ENCODE peak calls at places on chromosomes 5 and 9, in seven cellular contexts. One of them, this sample, is unnamed.

GRCh38 chr5:67960939-67961338 is 254.6 kb upstream of the PIK3R1 start:
- DNase-seq in K562: no peak
- DNase-seq in esophagus squamous epithelium: no peak
- DNase-seq in heart left ventricle: no peak
- DNase-seq in cardiac muscle cell: no peak
- DNase-seq in mammary epithelial cell: peak; percentile 70
- DNase-seq in HCT116: no peak
- DNase-seq in this sample: no peak

GRCh38 chr5:174313615-174314014 is 268.1 kb downstream of the NSG2 start:
- DNase-seq in HCT116: no peak
- DNase-seq in heart left ventricle: no peak
- DNase-seq in esophagus squamous epithelium: no peak
- DNase-seq in mammary epithelial cell: no peak
- DNase-seq in cardiac muscle cell: no peak
- DNase-seq in K562: no peak
- DNase-seq in this sample: no peak

GRCh38 chr5:72063219-72063819 is 44.0 kb upstream of the MAP1B start:
- DNase-seq in mammary epithelial cell: peak; percentile 8
- DNase-seq in esophagus squamous epithelium: no peak
- DNase-seq in heart left ventricle: no peak
- DNase-seq in cardiac muscle cell: peak; percentile 56
- DNase-seq in K562: peak; percentile 46
- DNase-seq in HCT116: no peak
- DNase-seq in this sample: no peak

GRCh38 chr5:172724658-172725183 is 46.3 kb downstream of the DUSP1 start:
- DNase-seq in HCT116: no peak
- DNase-seq in cardiac muscle cell: no peak
- DNase-seq in esophagus squamous epithelium: no peak
- DNase-seq in mammary epithelial cell: no peak
- DNase-seq in heart left ventricle: no peak
- DNase-seq in K562: no peak
- DNase-seq in this sample: no peak

GRCh38 chr5:179371681-179372675 is 26.7 kb upstream of the ADAMTS2 start:
- DNase-seq in mammary epithelial cell: no peak
- DNase-seq in heart left ventricle: no peak
- DNase-seq in HCT116: no peak
- DNase-seq in esophagus squamous epithelium: no peak
- DNase-seq in cardiac muscle cell: no peak
- DNase-seq in K562: no peak
- DNase-seq in this sample: no peak

GRCh38 chr9:108759399-108759798 is 96.4 kb downstream of the ACTL7B start:
- DNase-seq in heart left ventricle: no peak
- DNase-seq in mammary epithelial cell: no peak
- DNase-seq in cardiac muscle cell: no peak
- DNase-seq in K562: no peak
- DNase-seq in esophagus squamous epithelium: no peak
- DNase-seq in HCT116: no peak
- DNase-seq in this sample: no peak

GRCh38 chr5:169299146-169299545 is 1.8 kb downstream of the SLIT3 start:
- DNase-seq in esophagus squamous epithelium: no peak
- DNase-seq in HCT116: no peak
- DNase-seq in K562: no peak
- DNase-seq in mammary epithelial cell: peak; percentile 10
- DNase-seq in cardiac muscle cell: no peak
- DNase-seq in heart left ventricle: no peak
- DNase-seq in this sample: no peak

GRCh38 chr5:19630875-19631274 is 357.1 kb downstream of the CDH18 start:
- DNase-seq in K562: no peak
- DNase-seq in mammary epithelial cell: no peak
- DNase-seq in cardiac muscle cell: no peak
- DNase-seq in heart left ventricle: no peak
- DNase-seq in HCT116: no peak
- DNase-seq in esophagus squamous epithelium: no peak
- DNase-seq in this sample: no peak

GRCh38 chr5:170431571-170431970 is 42.4 kb upstream of the KCNMB1 start:
- DNase-seq in esophagus squamous epithelium: no peak
- DNase-seq in cardiac muscle cell: no peak
- DNase-seq in mammary epithelial cell: no peak
- DNase-seq in HCT116: no peak
- DNase-seq in heart left ventricle: no peak
- DNase-seq in K562: no peak
- DNase-seq in this sample: no peak

GRCh38 chr9:117314021-117314420 is 100.8 kb downstream of the ASTN2 start:
- DNase-seq in HCT116: no peak
- DNase-seq in K562: no peak
- DNase-seq in esophagus squamous epithelium: no peak
- DNase-seq in heart left ventricle: no peak
- DNase-seq in mammary epithelial cell: no peak
- DNase-seq in cardiac muscle cell: no peak
- DNase-seq in this sample: no peak

GRCh38 chr5:129474544-129474943 is 14.4 kb downstream of the ADAMTS19 start:
- DNase-seq in cardiac muscle cell: peak; percentile 34
- DNase-seq in K562: no peak
- DNase-seq in HCT116: no peak
- DNase-seq in heart left ventricle: no peak
- DNase-seq in mammary epithelial cell: no peak
- DNase-seq in esophagus squamous epithelium: no peak
- DNase-seq in this sample: no peak

GRCh38 chr9:96818535-96818934 is 35.8 kb downstream of the ZNF782 start:
- DNase-seq in cardiac muscle cell: no peak
- DNase-seq in esophagus squamous epithelium: no peak
- DNase-seq in mammary epithelial cell: peak; percentile 17
- DNase-seq in K562: no peak
- DNase-seq in heart left ventricle: no peak
- DNase-seq in HCT116: no peak
- DNase-seq in this sample: no peak

GRCh38 chr9:123174079-123174478 is 94.3 kb downstream of the STRBP start:
- DNase-seq in K562: no peak
- DNase-seq in cardiac muscle cell: no peak
- DNase-seq in esophagus squamous epithelium: no peak
- DNase-seq in heart left ventricle: no peak
- DNase-seq in HCT116: no peak
- DNase-seq in mammary epithelial cell: no peak
- DNase-seq in this sample: no peak

GRCh38 chr5:119009131-119009530 is 20.8 kb upstream of the DTWD2 start:
- DNase-seq in cardiac muscle cell: no peak
- DNase-seq in heart left ventricle: no peak
- DNase-seq in mammary epithelial cell: no peak
- DNase-seq in esophagus squamous epithelium: no peak
- DNase-seq in HCT116: no peak
- DNase-seq in K562: no peak
- DNase-seq in this sample: no peak

GRCh38 chr9:5455181-5455580 is 4.8 kb downstream of the CD274 start:
- DNase-seq in K562: no peak
- DNase-seq in mammary epithelial cell: peak; percentile 89
- DNase-seq in heart left ventricle: no peak
- DNase-seq in esophagus squamous epithelium: no peak
- DNase-seq in HCT116: no peak
- DNase-seq in cardiac muscle cell: peak; percentile 51
- DNase-seq in this sample: no peak

GRCh38 chr5:54535149-54535844 is 17.7 kb downstream of the SNX18 start:
- DNase-seq in mammary epithelial cell: no peak
- DNase-seq in K562: no peak
- DNase-seq in esophagus squamous epithelium: no peak
- DNase-seq in HCT116: no peak
- DNase-seq in cardiac muscle cell: no peak
- DNase-seq in heart left ventricle: no peak
- DNase-seq in this sample: no peak

GRCh38 chr9:15144567-15145174 is 162.3 kb downstream of the TTC39B start:
- DNase-seq in mammary epithelial cell: peak; percentile 70
- DNase-seq in HCT116: peak; percentile 8
- DNase-seq in esophagus squamous epithelium: no peak
- DNase-seq in K562: no peak
- DNase-seq in cardiac muscle cell: peak; percentile 36
- DNase-seq in heart left ventricle: no peak
- DNase-seq in this sample: no peak

GRCh38 chr9:20340161-20340861 is 282.0 kb downstream of the MLLT3 start:
- DNase-seq in esophagus squamous epithelium: no peak
- DNase-seq in HCT116: no peak
- DNase-seq in K562: no peak
- DNase-seq in heart left ventricle: no peak
- DNase-seq in mammary epithelial cell: no peak
- DNase-seq in cardiac muscle cell: peak; percentile 19
- DNase-seq in this sample: no peak

GRCh38 chr5:136763548-136763947 is 398.2 kb upstream of the TRPC7 start:
- DNase-seq in K562: no peak
- DNase-seq in HCT116: no peak
- DNase-seq in esophagus squamous epithelium: no peak
- DNase-seq in heart left ventricle: no peak
- DNase-seq in mammary epithelial cell: no peak
- DNase-seq in cardiac muscle cell: no peak
- DNase-seq in this sample: no peak

GRCh38 chr9:120917989-120918630 is 8.5 kb downstream of the TRAF1 start:
- DNase-seq in cardiac muscle cell: no peak
- DNase-seq in K562: no peak
- DNase-seq in esophagus squamous epithelium: no peak
- DNase-seq in HCT116: no peak
- DNase-seq in mammary epithelial cell: no peak
- DNase-seq in heart left ventricle: no peak
- DNase-seq in this sample: no peak
- TF ChIP-seq CTCF in cardiac muscle cell: no peak
- TF ChIP-seq CTCF in K562: no peak
- TF ChIP-seq CTCF in esophagus squamous epithelium: no peak
- TF ChIP-seq CTCF in HCT116: no peak
- TF ChIP-seq CTCF in mammary epithelial cell: no peak
- TF ChIP-seq CTCF in heart left ventricle: no peak
- TF ChIP-seq CTCF in this sample: no peak

DNA sequence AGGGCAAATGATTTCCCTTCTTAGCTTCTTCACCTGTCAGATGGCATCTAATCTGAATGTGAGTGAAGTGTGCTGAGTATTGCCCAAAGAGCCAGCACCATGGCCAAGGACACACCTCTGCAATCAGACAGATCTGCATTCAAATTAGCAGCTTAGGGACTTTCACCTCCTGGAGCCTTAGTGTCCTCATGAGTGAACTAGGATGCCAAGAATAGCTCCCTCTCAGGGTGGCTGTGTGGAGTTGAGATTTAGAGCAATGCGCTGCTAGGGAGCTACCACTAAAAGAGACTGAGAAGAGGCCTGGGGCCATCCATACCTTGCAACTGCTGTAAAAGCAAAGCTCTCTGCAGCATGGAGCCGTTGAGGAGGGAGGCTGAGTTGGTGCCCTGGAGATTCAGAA is 1.4 kb downstream of the CIZ1 start:
- DNase-seq in HCT116: no peak
- DNase-seq in heart left ventricle: no peak
- DNase-seq in cardiac muscle cell: no peak
- DNase-seq in K562: no peak
- DNase-seq in esophagus squamous epithelium: no peak
- DNase-seq in mammary epithelial cell: no peak
- DNase-seq in this sample: no peak
- H3K4me3 ChIP-seq in HCT116: no peak overlapping the region
- H3K4me3 ChIP-seq in heart left ventricle: peak overlapping the region; percentile 79
- H3K4me3 ChIP-seq in cardiac muscle cell: peak overlapping the region; percentile 78
- H3K4me3 ChIP-seq in K562: peak overlapping the region; percentile 92
- H3K4me3 ChIP-seq in esophagus squamous epithelium: peak overlapping the region; percentile 70
- H3K4me3 ChIP-seq in mammary epithelial cell: no peak overlapping the region
- H3K4me3 ChIP-seq in this sample: no peak overlapping the region

GRCh38 chr9:131700765-131701433 is 39.0 kb downstream of the RAPGEF1 start:
- DNase-seq in HCT116: no peak
- DNase-seq in heart left ventricle: no peak
- DNase-seq in K562: no peak
- DNase-seq in cardiac muscle cell: no peak
- DNase-seq in mammary epithelial cell: no peak
- DNase-seq in esophagus squamous epithelium: no peak
- DNase-seq in this sample: no peak

GRCh38 chr9:131700076-131700475 is 39.8 kb downstream of the RAPGEF1 start:
- DNase-seq in mammary epithelial cell: no peak
- DNase-seq in esophagus squamous epithelium: no peak
- DNase-seq in HCT116: no peak
- DNase-seq in heart left ventricle: no peak
- DNase-seq in K562: no peak
- DNase-seq in cardiac muscle cell: no peak
- DNase-seq in this sample: no peak

GRCh38 chr9:131702911-131703310 is 37.0 kb downstream of the RAPGEF1 start:
- DNase-seq in heart left ventricle: no peak
- DNase-seq in cardiac muscle cell: no peak
- DNase-seq in K562: no peak
- DNase-seq in mammary epithelial cell: no peak
- DNase-seq in esophagus squamous epithelium: no peak
- DNase-seq in HCT116: no peak
- DNase-seq in this sample: no peak

GRCh38 chr9:131701789-131702337 is 38.0 kb downstream of the RAPGEF1 start:
- DNase-seq in cardiac muscle cell: no peak
- DNase-seq in K562: no peak
- DNase-seq in mammary epithelial cell: no peak
- DNase-seq in heart left ventricle: no peak
- DNase-seq in esophagus squamous epithelium: no peak
- DNase-seq in HCT116: no peak
- DNase-seq in this sample: no peak

DNA sequence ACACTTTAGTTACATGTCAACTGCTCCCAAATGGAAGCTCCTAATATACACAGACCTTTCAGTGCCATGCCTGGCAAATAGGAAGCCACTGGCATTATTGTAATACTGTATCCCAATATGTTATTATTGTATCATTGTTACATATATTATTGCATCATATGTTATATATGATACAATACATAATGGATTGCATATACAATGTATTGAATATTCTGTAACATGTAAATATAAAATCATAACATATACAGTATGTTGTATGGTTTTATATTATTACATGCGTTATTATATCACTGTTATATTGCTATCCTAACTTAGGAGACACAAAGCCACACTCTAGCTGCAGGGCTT is 38.5 kb downstream of the RAPGEF1 start:
- DNase-seq in esophagus squamous epithelium: no peak
- DNase-seq in K562: no peak
- DNase-seq in heart left ventricle: no peak
- DNase-seq in cardiac muscle cell: no peak
- DNase-seq in HCT116: no peak
- DNase-seq in mammary epithelial cell: no peak
- DNase-seq in this sample: no peak
- H3K27ac ChIP-seq in esophagus squamous epithelium: no peak overlapping the region
- H3K27ac ChIP-seq in K562: no peak overlapping the region
- H3K27ac ChIP-seq in heart left ventricle: peak overlapping the region; percentile 61
- H3K27ac ChIP-seq in cardiac muscle cell: no peak overlapping the region
- H3K27ac ChIP-seq in HCT116: no peak overlapping the region
- H3K27ac ChIP-seq in mammary epithelial cell: no peak overlapping the region
- H3K27ac ChIP-seq in this sample: peak overlapping the region; percentile 32

GRCh38 chr9:129852575-129852974 is 17.3 kb downstream of the USP20 start:
- DNase-seq in heart left ventricle: no peak
- DNase-seq in K562: no peak
- DNase-seq in esophagus squamous epithelium: no peak
- DNase-seq in mammary epithelial cell: no peak
- DNase-seq in HCT116: no peak
- DNase-seq in cardiac muscle cell: no peak
- DNase-seq in this sample: no peak

GRCh38 chr9:129850821-129851540 is 15.7 kb downstream of the USP20 start:
- DNase-seq in HCT116: no peak
- DNase-seq in mammary epithelial cell: no peak
- DNase-seq in esophagus squamous epithelium: no peak
- DNase-seq in K562: no peak
- DNase-seq in heart left ventricle: no peak
- DNase-seq in cardiac muscle cell: no peak
- DNase-seq in this sample: no peak

GRCh38 chr9:129849901-129850300 is 14.6 kb downstream of the USP20 start:
- DNase-seq in heart left ventricle: no peak
- DNase-seq in esophagus squamous epithelium: no peak
- DNase-seq in K562: no peak
- DNase-seq in cardiac muscle cell: peak; percentile 37
- DNase-seq in HCT116: no peak
- DNase-seq in mammary epithelial cell: no peak
- DNase-seq in this sample: no peak

GRCh38 chr9:129851821-129852220 is 16.6 kb downstream of the USP20 start:
- DNase-seq in HCT116: no peak
- DNase-seq in K562: no peak
- DNase-seq in esophagus squamous epithelium: no peak
- DNase-seq in mammary epithelial cell: no peak
- DNase-seq in heart left ventricle: no peak
- DNase-seq in cardiac muscle cell: no peak
- DNase-seq in this sample: no peak

GRCh38 chr9:129849042-129849441 is 13.8 kb downstream of the USP20 start:
- DNase-seq in HCT116: no peak
- DNase-seq in K562: no peak
- DNase-seq in mammary epithelial cell: no peak
- DNase-seq in heart left ventricle: no peak
- DNase-seq in cardiac muscle cell: no peak
- DNase-seq in esophagus squamous epithelium: no peak
- DNase-seq in this sample: no peak
- TF ChIP-seq CTCF in HCT116: no peak
- TF ChIP-seq CTCF in K562: no peak
- TF ChIP-seq CTCF in mammary epithelial cell: no peak
- TF ChIP-seq CTCF in heart left ventricle: no peak
- TF ChIP-seq CTCF in cardiac muscle cell: no peak
- TF ChIP-seq CTCF in esophagus squamous epithelium: no peak
- TF ChIP-seq CTCF in this sample: no peak

This sample was measured in right atrium auricular region.